ENCODE peak calls at places on chromosomes 2 and 18, in five cellular contexts. C is fibroblast of pulmonary artery, D is ovary, P is uterus, N is left ventricle myocardium inferior. Q is an unnamed sample.

GRCh38 chr18:26963292-26963691 is 97.8 kb upstream of the AQP4 start:
- DNase-seq in P (no peak), D (no peak), C (peak), N (no peak), Q (no peak)

GRCh38 chr2:23529659-23530058 is 144.7 kb downstream of the KLHL29 start:
- DNase-seq in D (no peak), P (no peak), C (no peak), N (no peak), Q (no peak)

GRCh38 chr2:174697267-174697666 is 67.0 kb downstream of the CHRNA1 start:
- DNase-seq in N (peak), D (no peak), C (peak), P (peak), Q (peak)

GRCh38 chr2:163341426-163341825 is 394.4 kb downstream of the FIGN start:
- DNase-seq in C (peak), N (no peak), P (no peak), D (no peak), Q (no peak)

GRCh38 chr2:241776336-241777166 is at the start of gene GAL3ST2:
- DNase-seq in D (no peak), N (no peak), C (no peak), P (no peak), Q (no peak)

GRCh38 chr2:227407601-227408089 is 19.9 kb upstream of the SCYGR1 start:
- DNase-seq in D (no peak), P (no peak), C (no peak), N (peak), Q (peak)

GRCh38 chr18:58234359-58234741 is 190.3 kb downstream of the NEDD4L start:
- DNase-seq in P (no peak), C (no peak), N (no peak), D (no peak), Q (no peak)

GRCh38 chr2:182416191-182416590 is 10.6 kb downstream of the PDE1A start:
- DNase-seq in C (no peak), N (no peak), D (no peak), P (no peak), Q (no peak)

GRCh38 chr2:88517759-88518201 is 65.3 kb upstream of the FOXI3 start:
- DNase-seq in P (no peak), N (no peak), D (no peak), C (no peak), Q (peak)

GRCh38 chr2:215920244-215921100 is 92.9 kb downstream of the MREG start:
- DNase-seq in C (peak), P (peak), D (peak), N (peak), Q (peak)

GRCh38 chr2:64737547-64737946 is 83.8 kb upstream of the SERTAD2 start:
- DNase-seq in C (no peak), D (no peak), N (no peak), P (no peak), Q (no peak)

GRCh38 chr2:129801575-129801974 is 177.9 kb upstream of the RAB6C start:
- DNase-seq in N (no peak), D (no peak), P (no peak), C (no peak), Q (no peak)

GRCh38 chr2:128605421-128605820 is 286.8 kb upstream of the HS6ST1 start:
- DNase-seq in D (no peak), N (peak), C (no peak), P (peak), Q (no peak)

GRCh38 chr2:188601391-188601790 is 309.7 kb downstream of the GULP1 start:
- DNase-seq in N (no peak), D (no peak), P (no peak), C (no peak), Q (no peak)

GRCh38 chr18:9597609-9598008 is 16.8 kb downstream of the PPP4R1 start:
- DNase-seq in C (no peak), P (no peak), D (no peak), N (no peak), Q (no peak)

GRCh38 chr2:97706112-97706511 is 7.3 kb upstream of the ZAP70 start:
- DNase-seq in D (no peak), C (no peak), N (no peak), P (no peak), Q (no peak)

GRCh38 chr18:76801567-76802505 is 20.5 kb upstream of the ZNF236 start:
- DNase-seq in C (peak), P (peak), N (peak), D (peak), Q (no peak)
- H3K4me3 ChIP-seq in C (peak), P (peak), N (peak), D (peak), Q (no peak)

GRCh38 chr18:31438402-31438801 is 9.1 kb upstream of the DSG3 start:
- DNase-seq in N (no peak), D (no peak), P (no peak), C (no peak), Q (no peak)
- H3K4me3 ChIP-seq in N (no peak), D (no peak), P (no peak), C (no peak), Q (no peak)

DNA sequence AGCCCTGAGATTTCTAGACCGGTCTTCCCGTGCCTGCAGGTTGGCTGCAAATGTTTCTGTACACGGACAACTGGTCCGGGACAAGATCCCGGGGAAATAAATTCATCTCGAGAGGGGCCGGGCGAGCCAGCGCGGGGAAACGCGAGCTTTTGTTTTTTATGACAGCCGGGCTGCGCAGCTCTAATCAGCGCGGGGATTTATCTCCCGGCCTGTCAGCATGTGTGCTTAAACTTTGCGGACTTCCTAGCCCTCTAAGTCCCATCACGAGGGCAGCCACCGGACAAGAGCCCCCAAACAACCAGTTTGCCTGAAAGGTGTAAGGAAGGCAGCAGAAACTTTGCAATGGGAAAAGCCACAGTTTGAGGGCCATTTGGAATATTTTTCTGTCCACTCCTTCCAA is 5.8 kb downstream of the MEIS1 start:
- DNase-seq in C (peak), N (peak), D (peak), P (peak), Q (no peak)
- H3K4me3 ChIP-seq in C (peak), N (peak), D (peak), P (peak), Q (no peak)

GRCh38 chr2:121881038-121881437 is 125.6 kb downstream of the TSN start:
- DNase-seq in C (no peak), N (no peak), P (no peak), D (no peak), Q (no peak)
- H3K4me3 ChIP-seq in C (no peak), N (no peak), P (no peak), D (no peak), Q (no peak)